ENCODE peak calls at places on chromosomes 11 and 22, in four cellular contexts. J is WTC11, L is GM12878, X is HepG2. M is an unnamed sample.

GRCh38 chr11:22244986-22245592 is 52.2 kb downstream of the ANO5 start:
- DNase-seq in J (peak), X (peak), L (no peak), M (peak)

GRCh38 chr22:42648368-42649260 is 578 bp downstream of the CYB5R3 start:
- DNase-seq in J (no peak), X (peak), L (no peak), M (no peak)

GRCh38 chr11:108405706-108406105 is 61.6 kb downstream of the C11orf65 start:
- DNase-seq in L (no peak), X (no peak), J (no peak), M (no peak)

GRCh38 chr22:32473388-32473952 is 1.1 kb upstream of the FBXO7 start:
- DNase-seq in J (no peak), X (peak), L (peak), M (peak)

GRCh38 chr11:74546752-74547151 is 45.6 kb upstream of the POLD3 start:
- DNase-seq in X (peak), L (no peak), J (no peak), M (no peak)

GRCh38 chr11:61626580-61627380 is 45.9 kb upstream of the SYT7 start:
- DNase-seq in L (no peak), X (peak), J (peak), M (no peak)

GRCh38 chr22:37930270-37930951 is 23.0 kb downstream of the C22orf23 start:
- DNase-seq in J (peak), L (no peak), X (no peak), M (no peak)

GRCh38 chr11:2752204-2752772 is 52.5 kb upstream of the KCNQ1OT1 start:
- DNase-seq in J (no peak), L (no peak), X (no peak), M (no peak)

GRCh38 chr11:27465629-27466028 is 7.0 kb downstream of the LGR4 start:
- DNase-seq in L (no peak), J (no peak), X (no peak), M (no peak)

GRCh38 chr11:65900125-65900898 is at the start of gene FOSL1:
- DNase-seq in L (peak), J (peak), X (peak), M (peak)

GRCh38 chr11:74147199-74147929 is 23.4 kb downstream of the C2CD3 start:
- DNase-seq in X (no peak), L (no peak), J (no peak), M (no peak)

GRCh38 chr11:134579709-134580634 is 167.9 kb upstream of the B3GAT1 start:
- DNase-seq in L (no peak), J (no peak), X (no peak), M (no peak)

GRCh38 chr11:118435233-118435892 is 929 bp upstream of the KMT2A start:
- DNase-seq in L (no peak), X (peak), J (peak), M (peak)

GRCh38 chr11:73667906-73668305 is 21.5 kb downstream of the PLEKHB1 start:
- DNase-seq in L (no peak), J (no peak), X (no peak), M (no peak)

GRCh38 chr11:34960277-34960676 is 43.9 kb downstream of the PDHX start:
- DNase-seq in L (no peak), J (no peak), X (no peak), M (no peak)

GRCh38 chr22:27692243-27692642 is 109.3 kb downstream of the MN1 start:
- DNase-seq in J (no peak), L (no peak), X (no peak), M (no peak)

GRCh38 chr11:2702771-2703486 is 3.1 kb upstream of the KCNQ1OT1 start:
- DNase-seq in X (no peak), L (no peak), J (peak), M (no peak)

GRCh38 chr11:11148104-11148509 is 204.9 kb downstream of the CSNK2A3 start:
- DNase-seq in X (no peak), J (peak), L (no peak), M (peak)

GRCh38 chr11:102843474-102843873 is at the start of gene MMP3:
- DNase-seq in X (no peak), J (no peak), L (no peak), M (no peak)

GRCh38 chr11:133605493-133605892 is 73.2 kb upstream of the OPCML start:
- DNase-seq in L (no peak), J (no peak), X (no peak), M (no peak)

GRCh38 chr22:45280583-45280972 is 4.2 kb upstream of the UPK3A start:
- DNase-seq in X (no peak), J (no peak), L (no peak), M (no peak)

GRCh38 chr11:44456544-44457270 is 108.8 kb upstream of the CD82 start:
- DNase-seq in L (no peak), J (peak), X (no peak), M (no peak)

GRCh38 chr11:27471067-27471587 is 1.5 kb downstream of the LGR4 start:
- DNase-seq in J (no peak), L (no peak), X (peak), M (peak)

GRCh38 chr22:40218723-40219294 is 41.1 kb downstream of the TNRC6B start:
- DNase-seq in J (no peak), L (no peak), X (peak), M (no peak)

GRCh38 chr22:40224702-40225101 is 47.0 kb downstream of the TNRC6B start:
- DNase-seq in L (no peak), X (no peak), J (no peak), M (no peak)

GRCh38 chr22:40221055-40221414 is 43.3 kb downstream of the TNRC6B start:
- DNase-seq in J (no peak), L (no peak), X (no peak), M (no peak)

GRCh38 chr22:40218152-40218551 is 40.4 kb downstream of the TNRC6B start:
- DNase-seq in J (no peak), X (no peak), L (no peak), M (no peak)

DNA sequence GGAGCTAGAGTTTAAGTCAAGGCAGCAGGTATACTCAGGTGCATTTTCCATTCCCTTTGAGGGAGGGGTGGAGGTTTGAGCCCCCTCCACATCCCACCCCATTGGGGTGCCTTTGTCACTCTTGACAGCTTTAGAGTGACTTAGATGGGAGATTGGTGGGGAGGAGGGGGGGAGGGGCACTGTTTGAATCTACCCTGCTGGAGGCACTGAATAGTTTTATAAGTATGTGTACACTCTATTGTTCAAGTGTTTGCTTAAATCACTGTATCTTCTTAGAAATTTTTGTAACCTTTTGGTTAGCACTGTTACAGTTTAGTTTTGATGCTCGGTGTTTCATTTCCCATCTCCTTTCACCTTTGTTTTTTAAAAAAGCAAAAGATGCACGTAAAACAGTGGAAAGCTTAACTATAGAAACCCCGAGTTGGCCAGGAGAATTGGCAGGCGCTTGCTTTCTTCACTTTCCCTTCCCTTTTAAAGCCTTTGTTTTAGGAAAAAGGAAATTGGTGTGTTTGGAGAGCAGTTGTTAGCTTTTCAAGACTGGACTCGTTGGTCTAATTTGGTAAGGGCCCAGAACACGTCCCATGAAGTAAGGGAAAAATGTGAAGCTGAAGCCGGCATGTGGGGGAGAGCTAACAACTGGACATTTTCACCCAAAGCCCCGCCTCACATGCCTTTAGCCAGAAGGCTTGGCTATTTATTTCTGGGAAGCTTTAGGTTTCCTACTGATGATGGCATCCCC is 42.8 kb downstream of the TNRC6B start:
- DNase-seq in L (no peak), X (no peak), J (no peak), M (no peak)
- TF ChIP-seq TCF7 in L (no peak), X (no peak), J (no peak), M (no peak)

GRCh38 chr11:621838-622237 is 2.9 kb downstream of the CDHR5 start:
- DNase-seq in J (no peak), L (no peak), X (no peak), M (no peak)

GRCh38 chr11:618856-619624 is 3.3 kb upstream of the IRF7 start:
- DNase-seq in J (no peak), X (no peak), L (no peak), M (no peak)

GRCh38 chr11:620935-621814 is 3.6 kb downstream of the CDHR5 start:
- DNase-seq in L (no peak), X (no peak), J (no peak), M (no peak)

GRCh38 chr11:619625-620050 is 3.9 kb upstream of the IRF7 start:
- DNase-seq in J (no peak), X (no peak), L (no peak), M (no peak)

GRCh38 chr11:620201-620600 is 4.5 kb upstream of the IRF7 start:
- DNase-seq in X (no peak), L (no peak), J (no peak), M (no peak)
- TF ChIP-seq TCF7 in X (no peak), L (no peak), J (no peak), M (no peak)

GRCh38 chr11:59224419-59224928 is 11.7 kb upstream of the MPEG1 start:
- DNase-seq in X (no peak), L (no peak), J (no peak), M (no peak)
- TF ChIP-seq TCF7 in X (no peak), L (no peak), J (no peak), M (no peak)

GRCh38 chr11:86372586-86372985 is 2.1 kb upstream of the CCDC81 start:
- DNase-seq in J (no peak), L (no peak), X (no peak), M (no peak)
- TF ChIP-seq TCF7 in J (no peak), L (no peak), X (no peak), M (no peak)

GRCh38 chr11:15883349-15883961 is 472.9 kb downstream of the SOX6 start:
- DNase-seq in L (no peak), J (no peak), X (no peak), M (no peak)
- TF ChIP-seq TCF7 in L (no peak), J (no peak), X (no peak), M (no peak)

DNA sequence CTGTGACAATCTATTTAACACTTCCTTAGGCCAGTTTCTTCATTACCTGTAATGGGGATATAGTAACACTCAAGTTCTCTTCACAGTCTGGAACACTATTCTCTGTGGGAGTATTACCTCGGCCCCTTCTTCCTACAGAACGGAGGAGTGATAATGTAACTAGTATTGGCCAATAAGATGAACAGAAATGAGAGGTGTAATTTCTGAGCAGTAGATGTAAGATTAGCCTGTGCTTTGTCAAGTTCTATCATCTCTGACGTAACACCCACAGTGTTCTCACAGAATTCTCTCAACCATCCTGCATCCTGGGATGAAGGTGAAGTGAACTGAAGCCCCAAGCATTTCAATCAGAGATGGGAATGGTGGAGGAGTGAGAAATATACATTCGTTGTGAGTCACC is 65.2 kb upstream of the TOP3B start:
- DNase-seq in L (no peak), J (no peak), X (no peak), M (no peak)
- TF ChIP-seq TCF7 in L (no peak), J (no peak), X (no peak), M (no peak)